ENCODE peak calls at places on chromosomes 7 and 10, in seven cellular contexts. J is left lung, M is transverse colon, H is heart left ventricle, V is uterus, W is IMR-90, U is A549. F is an unnamed sample.

GRCh38 chr10:93152136-93152535 is 78.4 kb downstream of the CYP26A1 start:
- DNase-seq in J (no peak), V (no peak), U (no peak), M (no peak), W (peak; percentile 22), H (no peak), F (peak; percentile 85)

GRCh38 chr7:25361863-25362262 is 133.6 kb upstream of the NPVF start:
- DNase-seq in W (no peak), M (no peak), U (no peak), H (no peak), J (no peak), V (peak; percentile 42), F (no peak)

GRCh38 chr10:24207781-24208611 is 942 bp upstream of the KIAA1217 start:
- DNase-seq in U (peak; percentile 10), M (peak; percentile 27), H (peak; percentile 37), J (no peak), V (peak; percentile 34), W (no peak), F (peak; percentile 50)

GRCh38 chr10:92567952-92568600 is 5.8 kb downstream of the IDE start:
- DNase-seq in W (peak; percentile 72), M (no peak), H (no peak), J (no peak), V (no peak), U (no peak), F (peak; percentile 30)

GRCh38 chr7:23895666-23896096 is 185.7 kb downstream of the STK31 start:
- DNase-seq in J (no peak), M (no peak), W (no peak), H (no peak), U (peak; percentile 48), V (no peak), F (peak; percentile 34)

GRCh38 chr7:84248843-84249242 is 54.3 kb upstream of the SEMA3A start:
- DNase-seq in W (no peak), J (no peak), H (no peak), V (no peak), U (no peak), M (no peak), F (no peak)

GRCh38 chr7:74344786-74345185 is 55.6 kb downstream of the CLIP2 start:
- DNase-seq in H (no peak), W (no peak), M (no peak), U (no peak), J (no peak), V (no peak), F (no peak)

GRCh38 chr10:79069325-79070090 is 742 bp downstream of the ZMIZ1 start:
- DNase-seq in V (no peak), J (peak; percentile 92), H (peak; percentile 61), W (no peak), U (peak; percentile 29), M (peak; percentile 64), F (no peak)

GRCh38 chr7:3028071-3028766 is 15.4 kb downstream of the CARD11 start:
- DNase-seq in U (peak; percentile 79), W (peak; percentile 46), H (peak; percentile 31), V (no peak), M (peak; percentile 14), J (no peak), F (peak; percentile 81)

GRCh38 chr10:132493246-132493755 is 44.3 kb upstream of the INPP5A start:
- DNase-seq in U (no peak), H (peak; percentile 9), V (peak; percentile 13), M (no peak), W (no peak), J (peak; percentile 65), F (peak; percentile 34)

DNA sequence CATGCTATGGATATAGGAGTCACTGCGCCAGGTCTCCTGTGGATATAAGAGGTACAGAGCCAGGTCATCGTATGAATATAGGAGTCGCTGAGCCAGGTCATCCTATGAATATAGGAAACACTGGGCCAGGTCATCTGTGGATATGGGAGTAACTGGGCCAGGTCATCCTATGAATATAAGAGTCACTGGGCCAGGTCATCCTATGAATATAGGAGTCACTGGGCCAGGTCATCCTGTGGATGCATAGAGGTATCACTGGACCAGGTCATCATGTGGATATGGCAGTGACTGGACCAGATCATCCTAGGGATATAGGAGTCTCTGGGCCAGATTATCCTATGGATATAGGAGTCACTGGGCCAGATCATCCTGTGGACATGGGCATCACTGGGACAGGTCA is 181.7 kb downstream of the DNAH11 start:
- DNase-seq in H (no peak), U (no peak), M (no peak), V (no peak), W (no peak), J (no peak), F (no peak)
- H3K9me3 ChIP-seq in H (no peaks in the 10 kb centered on the region), U (no peaks in the 10 kb centered on the region), M (no peaks in the 10 kb centered on the region), V (no peaks in the 10 kb centered on the region), W (peaks cover 9% of the 10 kb centered on the region), J (no peaks in the 10 kb centered on the region), F (no peaks in the 10 kb centered on the region)

DNA sequence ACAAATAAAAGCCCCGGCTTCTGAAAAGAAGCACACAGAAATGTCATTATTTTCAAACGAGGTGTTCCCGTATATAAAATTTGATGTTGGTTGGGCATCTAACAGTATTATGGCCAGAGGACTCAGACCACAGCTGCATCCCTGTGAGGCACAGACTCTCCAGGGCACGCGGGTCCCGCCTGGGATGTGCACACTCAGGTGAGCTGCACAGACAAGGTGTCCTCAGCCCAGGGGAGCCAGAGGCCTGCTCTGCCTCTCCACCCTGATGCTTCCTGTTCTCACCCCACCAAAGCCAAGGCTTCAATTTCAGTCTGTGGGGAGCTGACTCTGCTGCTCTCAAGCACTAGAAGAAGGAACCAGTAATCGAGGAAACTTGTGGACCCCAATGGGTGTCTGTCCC is 1.7 kb upstream of the CYP2E1 start:
- DNase-seq in V (no peak), W (no peak), J (no peak), U (no peak), H (no peak), M (no peak), F (no peak)
- H3K9me3 ChIP-seq in V (no peaks in the 10 kb centered on the region), W (peaks cover 4% of the 10 kb centered on the region), J (peaks cover 20% of the 10 kb centered on the region), U (peaks cover 35% of the 10 kb centered on the region), H (peaks cover 24% of the 10 kb centered on the region), M (peaks cover 10% of the 10 kb centered on the region), F (no peaks in the 10 kb centered on the region)

GRCh38 chr7:22642454-22642853 is 84.5 kb upstream of the IL6 start:
- DNase-seq in U (no peak), H (no peak), M (no peak), J (no peak), V (no peak), W (no peak), F (no peak)
- H3K9me3 ChIP-seq in U (peaks cover 59% of the 10 kb centered on the region), H (peaks cover 56% of the 10 kb centered on the region), M (peaks cover 28% of the 10 kb centered on the region), J (peaks cover 62% of the 10 kb centered on the region), V (peaks cover 30% of the 10 kb centered on the region), W (peaks cover 16% of the 10 kb centered on the region), F (peaks cover 14% of the 10 kb centered on the region)

GRCh38 chr7:33792041-33792440 is 113.3 kb upstream of the BMPER start:
- DNase-seq in J (no peak), H (no peak), U (no peak), M (no peak), W (no peak), V (no peak), F (no peak)
- H3K9me3 ChIP-seq in J (no peaks in the 10 kb centered on the region), H (no peaks in the 10 kb centered on the region), U (no peaks in the 10 kb centered on the region), M (no peaks in the 10 kb centered on the region), W (no peaks in the 10 kb centered on the region), V (no peaks in the 10 kb centered on the region), F (no peaks in the 10 kb centered on the region)

DNA sequence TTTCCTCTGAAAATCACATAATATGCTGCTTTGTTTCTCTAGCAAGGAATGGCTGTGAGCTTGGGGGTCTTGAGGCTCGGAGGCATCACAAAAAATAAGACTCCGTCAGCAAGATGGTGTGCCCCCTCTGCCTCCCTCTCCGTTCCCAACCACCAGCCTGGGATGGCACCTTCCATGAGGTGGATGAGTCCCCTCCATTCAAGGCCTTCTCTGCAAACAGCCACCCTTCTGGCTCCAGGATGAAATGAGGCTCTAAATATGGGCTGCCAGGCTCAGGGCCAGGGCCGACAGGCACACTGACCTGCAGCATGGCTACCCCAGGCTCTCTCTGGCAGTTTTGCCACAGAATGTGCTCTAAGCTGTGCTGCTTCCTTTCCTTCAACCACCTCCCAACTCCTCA is 521.5 kb downstream of the PTPRN2 start:
- DNase-seq in W (no peak), V (no peak), H (no peak), M (no peak), J (peak; percentile 18), U (no peak), F (no peak)
- H3K9me3 ChIP-seq in W (peaks cover 62% of the 10 kb centered on the region), V (no peaks in the 10 kb centered on the region), H (no peaks in the 10 kb centered on the region), M (no peaks in the 10 kb centered on the region), J (peaks cover 17% of the 10 kb centered on the region), U (peaks cover 3% of the 10 kb centered on the region), F (peaks cover 19% of the 10 kb centered on the region)

GRCh38 chr7:140562921-140563600 is 77.6 kb downstream of the DENND2A start:
- DNase-seq in W (peak; percentile 13), H (no peak), V (no peak), M (no peak), U (no peak), J (no peak), F (no peak)
- H3K9me3 ChIP-seq in W (no peaks in the 10 kb centered on the region), H (no peaks in the 10 kb centered on the region), V (no peaks in the 10 kb centered on the region), M (no peaks in the 10 kb centered on the region), U (no peaks in the 10 kb centered on the region), J (no peaks in the 10 kb centered on the region), F (no peaks in the 10 kb centered on the region)

GRCh38 chr7:111775205-111775604 is 212.9 kb upstream of the IMMP2L start:
- DNase-seq in H (no peak), V (no peak), M (no peak), J (no peak), W (no peak), U (no peak), F (no peak)
- H3K9me3 ChIP-seq in H (peaks cover 11% of the 10 kb centered on the region), V (no peaks in the 10 kb centered on the region), M (no peaks in the 10 kb centered on the region), J (peaks cover 12% of the 10 kb centered on the region), W (peaks cover 4% of the 10 kb centered on the region), U (no peaks in the 10 kb centered on the region), F (no peaks in the 10 kb centered on the region)

DNA sequence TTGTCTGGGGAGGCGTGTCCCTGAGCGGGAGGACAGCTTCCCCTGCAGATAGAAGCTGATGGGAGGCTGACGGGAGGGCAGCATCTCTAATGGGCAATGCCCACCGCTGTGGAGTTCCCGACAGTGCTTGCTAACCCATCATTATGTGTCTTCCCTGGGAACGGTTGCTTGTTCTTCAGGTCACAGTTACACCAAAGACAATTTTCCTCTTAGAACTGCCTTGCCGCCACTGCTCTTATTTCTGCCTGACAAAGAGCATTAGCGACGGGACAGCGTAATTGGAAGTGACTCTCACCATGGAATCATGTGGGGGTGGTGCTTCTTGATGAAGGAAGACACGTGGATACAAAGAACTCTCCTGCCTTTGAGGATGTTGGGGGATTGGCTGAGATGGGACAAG is 81.3 kb upstream of the NPS start:
- DNase-seq in U (no peak), M (no peak), H (no peak), V (no peak), W (no peak), J (no peak), F (no peak)
- H3K9me3 ChIP-seq in U (no peaks in the 10 kb centered on the region), M (no peaks in the 10 kb centered on the region), H (no peaks in the 10 kb centered on the region), V (no peaks in the 10 kb centered on the region), W (no peaks in the 10 kb centered on the region), J (no peaks in the 10 kb centered on the region), F (no peaks in the 10 kb centered on the region)

F was measured in SJSA1.